ENCODE peak calls at places on chromosomes 16 and 17, in eight cellular contexts. P is A673, W is endothelial cell, G is AG04450, E is glutamatergic neuron, J is GM23338, Q is WERI-Rb-1, L is A549. C is an unnamed sample.

GRCh38 chr17:57655564-57655963 is 89.5 kb downstream of the CCDC182 start:
- DNase-seq in E (no peak), W (no peak), Q (no peak), P (no peak), L (no peak), G (no peak), J (no peak), C (no peak)

GRCh38 chr17:9356488-9356911 is 219.1 kb downstream of the STX8 start:
- DNase-seq in J (no peak), E (peak), P (no peak), G (no peak), Q (no peak), L (no peak), W (peak), C (no peak)

GRCh38 chr17:15101175-15101574 is 164.0 kb downstream of the PMP22 start:
- DNase-seq in E (no peak), J (no peak), L (no peak), Q (no peak), P (no peak), W (no peak), G (no peak), C (no peak)

GRCh38 chr16:48057085-48057484 is 98.7 kb downstream of the ABCC12 start:
- DNase-seq in J (no peak), E (no peak), Q (no peak), P (no peak), W (no peak), G (no peak), L (no peak), C (no peak)

GRCh38 chr16:3822366-3823045 is 58.0 kb downstream of the CREBBP start:
- DNase-seq in G (no peak), L (no peak), E (no peak), J (no peak), Q (no peak), W (no peak), P (no peak), C (no peak)

GRCh38 chr16:26457061-26457460 is 609.7 kb upstream of the C16orf82 start:
- DNase-seq in Q (no peak), E (no peak), G (no peak), L (no peak), W (no peak), P (no peak), J (no peak), C (no peak)

GRCh38 chr17:42672038-42672437 is 4.8 kb downstream of the PLEKHH3 start:
- DNase-seq in L (no peak), G (no peak), W (no peak), E (no peak), Q (peak), J (peak), P (no peak), C (no peak)

GRCh38 chr17:57566724-57567123 is 178.4 kb downstream of the CCDC182 start:
- DNase-seq in P (no peak), G (no peak), E (no peak), Q (no peak), L (no peak), W (no peak), J (no peak), C (no peak)

GRCh38 chr16:55370762-55371482 is 46.9 kb downstream of the IRX6 start:
- DNase-seq in L (peak), J (peak), P (peak), Q (peak), E (peak), W (peak), G (no peak), C (no peak)

GRCh38 chr17:66715745-66716156 is 119.2 kb upstream of the CACNG5 start:
- DNase-seq in G (peak), Q (peak), W (peak), E (no peak), P (peak), L (peak), J (peak), C (peak)

DNA sequence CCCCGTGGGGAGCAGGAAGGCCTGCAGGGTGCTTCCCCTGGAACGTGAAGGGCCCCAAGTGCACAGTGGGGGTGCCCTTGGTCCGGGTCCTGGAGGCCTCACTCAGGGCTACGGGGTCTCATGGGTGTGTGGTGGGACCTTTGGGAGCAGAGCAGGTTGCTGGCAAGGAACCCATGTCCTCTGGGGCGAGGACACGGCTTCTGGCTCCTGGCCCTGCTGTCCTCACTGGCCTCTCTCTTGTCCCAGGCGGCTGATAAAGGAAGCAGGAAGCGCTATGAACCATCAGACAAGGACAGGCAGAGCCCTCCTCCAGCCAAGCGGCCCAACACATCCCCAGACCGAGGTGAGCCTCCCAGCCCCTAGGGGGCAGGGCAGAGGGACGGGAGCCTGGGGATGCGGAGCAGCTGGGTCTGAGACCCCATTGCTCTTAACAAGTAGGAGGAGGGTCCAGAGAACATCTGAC is 9.8 kb upstream of the IL17C start:
- DNase-seq in J (peak), P (peak), Q (peak), E (peak), L (no peak), W (peak), G (no peak), C (no peak)
- TF ChIP-seq CTCF in J (peak), P (peak), Q (peak), E (peak), L (no peak), W (peak), G (peak), C (peak)

GRCh38 chr16:58411736-58412614 is 19.7 kb downstream of the GINS3 start:
- DNase-seq in J (no peak), W (no peak), Q (no peak), E (no peak), L (no peak), P (no peak), G (no peak), C (no peak)
- TF ChIP-seq CTCF in J (no peak), W (no peak), Q (no peak), E (no peak), L (no peak), P (no peak), G (no peak), C (no peak)

GRCh38 chr17:50783193-50783660 is 15.9 kb upstream of the ANKRD40CL start:
- DNase-seq in J (peak), L (peak), W (peak), G (peak), E (peak), P (peak), Q (peak), C (peak)
- TF ChIP-seq CTCF in J (peak), L (peak), W (peak), G (peak), E (peak), P (peak), Q (peak), C (peak)

GRCh38 chr17:82518826-82519810 is at the start of gene FOXK2:
- DNase-seq in E (peak), P (peak), J (peak), W (peak), Q (peak), G (peak), L (peak), C (peak)
- TF ChIP-seq CTCF in E (no peak), P (no peak), J (no peak), W (no peak), Q (no peak), G (no peak), L (no peak), C (no peak)

GRCh38 chr16:21277927-21278706 is at the start of gene CRYM:
- DNase-seq in P (peak), J (peak), Q (peak), G (no peak), E (peak), L (peak), W (peak), C (peak)
- TF ChIP-seq CTCF in P (peak), J (peak), Q (peak), G (peak), E (peak), L (peak), W (peak), C (peak)

GRCh38 chr17:8189711-8190477 is at the start of gene BORCS6:
- DNase-seq in P (peak), L (peak), E (peak), Q (peak), W (peak), G (peak), J (peak), C (peak)
- TF ChIP-seq CTCF in P (no peak), L (peak), E (no peak), Q (peak), W (no peak), G (peak), J (no peak), C (peak)

DNA sequence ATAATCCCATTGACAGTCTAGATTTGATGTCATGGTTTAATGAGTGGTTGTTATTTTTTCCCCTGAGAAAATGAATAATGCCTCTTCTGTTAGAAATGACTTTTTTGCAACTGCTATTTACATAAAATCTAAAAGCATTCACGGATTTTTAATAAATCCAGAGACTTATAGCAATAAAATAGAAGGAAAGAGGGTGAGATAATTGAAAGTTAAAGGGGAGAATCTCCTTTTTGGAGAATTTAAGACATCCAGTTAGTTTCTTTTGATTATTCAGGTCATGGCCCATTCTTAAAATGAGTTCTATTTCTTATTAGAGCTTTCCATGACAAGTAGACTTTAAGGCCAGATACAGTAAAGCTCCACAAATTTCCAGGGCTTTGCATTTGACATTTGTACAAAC is 789.1 kb upstream of the SOX9 start:
- DNase-seq in G (no peak), J (no peak), E (no peak), W (no peak), Q (no peak), P (no peak), L (no peak), C (no peak)
- TF ChIP-seq CTCF in G (no peak), J (no peak), E (no peak), W (no peak), Q (no peak), P (no peak), L (no peak), C (no peak)

DNA sequence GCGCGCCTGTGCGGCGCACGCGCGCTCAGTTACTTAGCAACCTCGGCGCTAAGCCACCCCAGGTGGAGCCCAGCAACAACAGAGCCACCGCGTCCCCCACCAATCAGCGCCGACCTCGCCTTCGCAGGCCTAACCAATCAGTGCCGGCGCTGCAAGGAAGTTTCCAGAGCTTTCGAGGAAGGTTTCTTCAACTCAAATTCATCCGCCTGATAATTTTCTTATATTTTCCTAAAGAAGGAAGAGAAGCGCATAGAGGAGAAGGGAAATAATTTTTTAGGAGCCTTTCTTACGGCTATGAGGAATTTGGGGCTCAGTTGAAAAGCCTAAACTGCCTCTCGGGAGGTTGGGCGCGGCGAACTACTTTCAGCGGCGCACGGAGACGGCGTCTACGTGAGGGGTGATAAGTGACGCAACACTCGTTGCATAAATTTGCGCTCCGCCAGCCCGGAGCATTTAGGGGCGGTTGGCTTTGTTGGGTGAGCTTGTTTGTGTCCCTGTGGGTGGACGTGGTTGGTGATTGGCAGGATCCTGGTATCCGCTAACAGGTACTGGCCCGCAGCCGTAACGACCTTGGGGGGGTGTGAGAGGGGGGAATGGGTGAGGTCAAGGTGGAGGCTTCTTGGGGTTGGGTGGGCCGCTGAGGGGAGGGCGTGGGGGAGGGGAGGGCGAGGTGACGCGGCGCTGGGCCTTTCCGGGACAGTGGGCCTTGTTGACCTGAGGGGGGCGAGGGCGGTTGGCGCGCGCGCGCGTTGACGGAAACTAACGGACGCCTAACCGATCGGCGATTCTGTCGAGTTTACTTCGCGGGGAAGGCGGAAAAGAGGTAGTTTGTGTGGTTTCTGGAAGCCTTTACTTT is at the start of gene UBB:
- DNase-seq in J (peak), G (peak), E (peak), L (peak), W (peak), P (peak), Q (peak), C (peak)
- TF ChIP-seq CTCF in J (peak), G (no peak), E (no peak), L (no peak), W (no peak), P (peak), Q (no peak), C (peak)

GRCh38 chr16:57299719-57300386 is 15.4 kb upstream of the PLLP start:
- DNase-seq in P (peak), L (peak), Q (peak), W (peak), E (peak), J (peak), G (peak), C (peak)
- TF ChIP-seq CTCF in P (no peak), L (no peak), Q (no peak), W (peak), E (peak), J (no peak), G (no peak), C (no peak)

GRCh38 chr17:64171041-64171440 is 41.1 kb upstream of the ERN1 start:
- DNase-seq in P (no peak), J (no peak), G (no peak), E (no peak), Q (no peak), W (no peak), L (no peak), C (no peak)

GRCh38 chr17:64173646-64174045 is 43.7 kb upstream of the ERN1 start:
- DNase-seq in W (no peak), E (no peak), Q (no peak), G (no peak), P (no peak), J (no peak), L (no peak), C (no peak)

GRCh38 chr17:64174686-64175456 is 44.9 kb upstream of the ERN1 start:
- DNase-seq in Q (peak), J (no peak), P (no peak), W (no peak), L (no peak), E (no peak), G (no peak), C (no peak)

GRCh38 chr17:64170286-64170685 is 40.3 kb upstream of the ERN1 start:
- DNase-seq in W (no peak), L (no peak), J (no peak), P (no peak), Q (no peak), G (no peak), E (no peak), C (no peak)

GRCh38 chr17:64172510-64172909 is 42.6 kb upstream of the ERN1 start:
- DNase-seq in P (peak), Q (no peak), W (no peak), L (no peak), E (no peak), J (no peak), G (no peak), C (no peak)
- TF ChIP-seq CTCF in P (no peak), Q (peak), W (no peak), L (no peak), E (no peak), J (peak), G (no peak), C (no peak)

C was measured in GM10248.